ENCODE peak calls at places on chromosomes 1 and 21, in four cellular contexts. C, N, H and W are unnamed samples.
A peak's percentile ranks its signal among the peaks of the same experiment; 100 is the strongest.

GRCh38 chr1:208031932-208032320 is 121.0 kb upstream of the CD34 start:
- DNase-seq in C (no peak), N (no peak), H (no peak), W (no peak)

GRCh38 chr1:100719490-100719889 is at the start of gene VCAM1:
- DNase-seq in N (no peak), H (peak; percentile 88), C (no peak), W (peak; percentile 33)

GRCh38 chr1:43238104-43238503 is 31.7 kb upstream of the TMEM125 start:
- DNase-seq in H (peak; percentile 87), N (peak; percentile 76), C (peak; percentile 66), W (peak; percentile 65)

GRCh38 chr1:228465571-228466146 is 21.5 kb upstream of the RNF187 start:
- DNase-seq in N (no peak), C (no peak), H (no peak), W (no peak)

GRCh38 chr1:32501865-32502264 is 37.0 kb downstream of the ZBTB8B start:
- DNase-seq in N (no peak), C (peak; percentile 68), H (no peak), W (peak; percentile 3)

GRCh38 chr1:62436039-62436465 is 797 bp upstream of the USP1 start:
- DNase-seq in N (no peak), C (no peak), H (no peak), W (no peak)

GRCh38 chr1:188425687-188426086 is 1596.9 kb downstream of the PLA2G4A start:
- DNase-seq in N (peak; percentile 2), H (no peak), C (no peak), W (no peak)

GRCh38 chr1:168811213-168811612 is 82.2 kb upstream of the DPT start:
- DNase-seq in C (no peak), N (no peak), H (no peak), W (no peak)

GRCh38 chr1:246151796-246152434 is 355.2 kb downstream of the SMYD3 start:
- DNase-seq in N (no peak), H (peak; percentile 8), C (no peak), W (no peak)

GRCh38 chr1:178819123-178819522 is 51.8 kb downstream of the ANGPTL1 start:
- DNase-seq in N (no peak), C (no peak), H (no peak), W (no peak)

GRCh38 chr1:209692296-209692695 is 12.3 kb upstream of the HSD11B1 start:
- DNase-seq in H (no peak), C (no peak), N (no peak), W (no peak)

GRCh38 chr1:46675549-46676314 is 4.1 kb downstream of the TEX38 start:
- DNase-seq in C (no peak), N (no peak), H (no peak), W (peak; percentile 48)

GRCh38 chr1:168261390-168261789 is 19.3 kb upstream of the TBX19 start:
- DNase-seq in H (no peak), C (no peak), N (peak; percentile 91), W (no peak)

GRCh38 chr1:112673589-112674439 is 645 bp upstream of the MOV10 start:
- DNase-seq in N (peak; percentile 83), H (peak; percentile 38), C (peak; percentile 78), W (peak; percentile 25)

GRCh38 chr1:245880754-245881403 is 626.2 kb downstream of the SMYD3 start:
- DNase-seq in C (no peak), N (peak; percentile 94), H (no peak), W (no peak)

GRCh38 chr1:19053486-19053885 is 97.0 kb upstream of the IFFO2 start:
- DNase-seq in N (no peak), C (no peak), H (no peak), W (no peak)

GRCh38 chr21:15255359-15256157 is 190.8 kb upstream of the NRIP1 start:
- DNase-seq in N (peak; percentile 73), H (no peak), C (no peak), W (no peak)

GRCh38 chr1:16391408-16391807 is 24.4 kb downstream of the SZRD1 start:
- DNase-seq in H (no peak), N (no peak), C (no peak), W (no peak)

GRCh38 chr21:15592271-15592860 is 137.4 kb upstream of the USP25 start:
- DNase-seq in N (peak; percentile 76), C (no peak), H (peak; percentile 49), W (peak; percentile 18)

GRCh38 chr1:29504709-29505410 is 268.5 kb downstream of the PTPRU start:
- DNase-seq in N (no peak), C (peak; percentile 19), H (no peak), W (no peak)

DNA sequence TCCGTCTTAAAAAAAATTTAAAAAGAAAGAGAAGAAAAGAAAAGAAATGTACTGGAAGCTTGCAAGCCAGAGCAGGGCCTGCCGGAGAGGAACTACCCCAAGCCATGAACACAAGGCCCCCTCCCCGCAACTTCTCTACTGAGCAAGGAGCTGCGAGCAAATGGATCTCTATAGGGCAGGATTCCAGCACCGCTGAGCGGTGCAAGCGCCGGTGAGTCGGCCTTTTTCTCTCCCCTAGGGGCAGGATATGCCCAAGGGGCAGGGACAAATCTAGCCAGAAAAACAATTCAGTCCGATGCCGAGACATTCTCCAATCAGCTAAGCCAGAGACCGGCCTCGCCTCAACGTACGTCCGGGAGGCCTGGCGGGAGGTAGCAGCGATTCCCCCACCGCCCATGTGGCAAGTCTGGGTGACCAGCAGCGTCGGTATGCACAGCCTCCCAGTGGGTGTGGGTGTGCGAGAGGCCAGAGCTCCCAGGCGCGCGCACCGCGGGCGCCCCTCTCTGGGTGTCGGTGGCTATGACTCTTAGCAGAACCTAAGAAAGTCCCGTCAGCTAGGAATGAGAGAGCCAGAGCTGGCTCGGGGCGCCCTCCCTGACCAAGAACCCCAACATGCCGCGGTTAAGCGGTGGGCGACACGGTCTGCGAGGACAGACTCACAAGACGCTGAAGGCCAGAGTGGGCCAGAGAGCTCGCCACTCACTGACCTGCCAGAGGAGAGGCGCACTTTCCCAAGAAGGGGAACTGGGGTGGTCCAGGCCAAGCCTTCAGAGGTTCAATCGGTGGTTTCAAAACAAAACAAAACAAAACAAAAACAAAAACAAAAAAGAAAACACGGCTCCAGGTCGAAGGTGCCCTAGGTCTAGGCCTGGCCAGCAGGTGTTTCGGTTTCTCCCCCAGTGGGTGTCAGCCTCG is 1.9 kb downstream of the CSMD2 start:
- DNase-seq in N (peak; percentile 92), C (peak; percentile 83), H (peak; percentile 87), W (peak; percentile 80)
- TF ChIP-seq CTCF in N (peak; percentile 89), C (peak; percentile 67), H (peak; percentile 75), W (peak; percentile 26)

GRCh38 chr21:37665230-37666024 is 250.8 kb downstream of the KCNJ6 start:
- DNase-seq in C (no peak), N (peak; percentile 76), H (no peak), W (no peak)
- TF ChIP-seq CTCF in C (no peak), N (no peak), H (no peak), W (no peak)

GRCh38 chr1:152580433-152580832 is at the start of gene LCE3D:
- DNase-seq in C (no peak), H (no peak), N (no peak), W (no peak)

GRCh38 chr1:152582647-152583046 is 2.3 kb upstream of the LCE3D start:
- DNase-seq in C (no peak), N (no peak), H (no peak), W (no peak)

DNA sequence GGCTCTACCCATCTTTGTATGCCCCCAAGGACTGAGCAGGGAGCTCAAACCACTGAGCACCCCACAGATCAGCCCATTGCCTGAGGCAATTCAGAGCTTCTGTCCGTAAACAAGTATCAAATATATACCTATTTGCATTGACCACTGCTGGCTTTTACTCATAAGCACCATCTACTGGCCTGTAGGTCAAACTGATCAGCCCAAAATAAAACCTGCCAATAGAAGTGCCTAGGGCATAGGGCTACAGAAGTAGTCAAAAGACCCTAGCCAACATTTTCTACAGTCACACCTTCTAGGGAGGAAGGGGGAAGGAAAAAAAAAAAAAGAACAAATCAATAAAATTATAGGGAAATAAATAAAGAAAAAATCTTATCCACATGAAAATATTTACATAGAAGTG is 5.3 kb upstream of the LCE3D start:
- DNase-seq in N (no peak), C (no peak), H (no peak), W (no peak)
- TF ChIP-seq CTCF in N (no peak), C (no peak), H (no peak), W (peak; percentile 6)

GRCh38 chr1:184210822-184211221 is 159.3 kb downstream of the TSEN15 start:
- DNase-seq in N (no peak), C (no peak), H (no peak), W (no peak)
- TF ChIP-seq CTCF in N (no peak), C (no peak), H (no peak), W (no peak)

GRCh38 chr1:156751724-156752481 is 428 bp upstream of the HDGF start:
- DNase-seq in H (peak; percentile 97), C (peak; percentile 99), N (peak; percentile 93), W (peak; percentile 98)
- TF ChIP-seq CTCF in H (peak; percentile 9), C (no peak), N (no peak), W (no peak)

GRCh38 chr1:165414620-165415019 is 30.3 kb downstream of the RXRG start:
- DNase-seq in H (no peak), C (no peak), N (no peak), W (no peak)

GRCh38 chr1:165415068-165415467 is 29.9 kb downstream of the RXRG start:
- DNase-seq in C (no peak), N (no peak), H (no peak), W (no peak)

GRCh38 chr1:165409957-165410356 is 35.0 kb downstream of the RXRG start:
- DNase-seq in C (no peak), N (no peak), H (peak; percentile 86), W (no peak)

GRCh38 chr1:165408518-165408917 is 36.4 kb downstream of the RXRG start:
- DNase-seq in C (no peak), H (peak; percentile 67), N (peak; percentile 49), W (peak; percentile 19)

DNA sequence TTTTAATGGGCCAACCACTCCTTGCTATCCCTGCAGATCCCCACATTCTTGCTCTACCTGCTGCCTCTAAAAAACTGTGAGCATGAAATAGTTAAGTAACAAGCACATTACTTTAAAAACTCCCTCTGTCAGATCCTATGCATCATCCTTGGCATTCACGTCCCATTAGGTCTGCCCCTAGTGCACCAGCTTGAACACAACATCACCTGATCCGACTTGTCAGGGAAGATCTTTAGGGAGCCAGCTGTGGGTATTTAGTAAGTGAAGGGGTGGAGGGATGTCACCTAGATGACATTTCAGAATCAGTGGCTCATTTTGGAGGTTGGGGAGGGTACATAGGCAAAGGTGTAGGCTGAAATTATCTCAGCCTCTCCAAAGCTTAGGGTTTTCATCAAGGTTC is 33.5 kb downstream of the RXRG start:
- DNase-seq in N (no peak), H (no peak), C (no peak), W (no peak)
- TF ChIP-seq CTCF in N (no peak), H (no peak), C (no peak), W (no peak)

GRCh38 chr1:160166459-160166858 is 15.1 kb downstream of the ATP1A4 start:
- DNase-seq in H (no peak), N (no peak), C (no peak), W (no peak)
- TF ChIP-seq CTCF in H (no peak), N (no peak), C (no peak), W (no peak)